ENCODE peak calls at places on chromosome 19, in nine cellular contexts. One of them, this sample, is unnamed.

GRCh38 chr19:35899547-35900214 is 659 bp downstream of the NFKBID start:
- DNase-seq in kidney glomerular epithelial cell: peak
- DNase-seq in NCI-H510A treated with DMSO at 0.1 percent for 48 hours: peak
- DNase-seq in activated T-helper 9 cell treated with anti-CD3 and anti-CD28 coated beads, Interleukin-2, amount 50 U/mL, for 16 hours: peak
- DNase-seq in progenitor cell of endocrine pancreas: peak
- DNase-seq in Daoy: peak
- DNase-seq in retinal pigment epithelial cell: peak
- DNase-seq in fibroblast of gingiva: peak
- DNase-seq in myocyte: peak
- DNase-seq in this sample: peak

GRCh38 chr19:38033658-38034150 is 126.7 kb downstream of the SIPA1L3 start:
- DNase-seq in kidney glomerular epithelial cell: no peak
- DNase-seq in NCI-H510A treated with DMSO at 0.1 percent for 48 hours: peak
- DNase-seq in progenitor cell of endocrine pancreas: no peak
- DNase-seq in retinal pigment epithelial cell: no peak
- DNase-seq in myocyte: no peak
- DNase-seq in activated T-helper 9 cell treated with anti-CD3 and anti-CD28 coated beads, Interleukin-2, amount 50 U/mL, for 16 hours: no peak
- DNase-seq in fibroblast of gingiva: no peak
- DNase-seq in Daoy: peak
- DNase-seq in this sample: peak

GRCh38 chr19:14686411-14686810 is 3.4 kb upstream of the ZNF333 start:
- DNase-seq in kidney glomerular epithelial cell: peak
- DNase-seq in Daoy: peak
- DNase-seq in retinal pigment epithelial cell: no peak
- DNase-seq in fibroblast of gingiva: no peak
- DNase-seq in activated T-helper 9 cell treated with anti-CD3 and anti-CD28 coated beads, Interleukin-2, amount 50 U/mL, for 16 hours: no peak
- DNase-seq in myocyte: peak
- DNase-seq in NCI-H510A treated with DMSO at 0.1 percent for 48 hours: no peak
- DNase-seq in progenitor cell of endocrine pancreas: no peak
- DNase-seq in this sample: no peak

GRCh38 chr19:16887353-16888265 is 1.2 kb upstream of the F2RL3 start:
- DNase-seq in kidney glomerular epithelial cell: no peak
- DNase-seq in fibroblast of gingiva: no peak
- DNase-seq in progenitor cell of endocrine pancreas: no peak
- DNase-seq in retinal pigment epithelial cell: no peak
- DNase-seq in myocyte: no peak
- DNase-seq in Daoy: peak
- DNase-seq in NCI-H510A treated with DMSO at 0.1 percent for 48 hours: no peak
- DNase-seq in activated T-helper 9 cell treated with anti-CD3 and anti-CD28 coated beads, Interleukin-2, amount 50 U/mL, for 16 hours: no peak
- DNase-seq in this sample: no peak

GRCh38 chr19:2239771-2240770 is 3.4 kb downstream of the SF3A2 start:
- DNase-seq in retinal pigment epithelial cell: no peak
- DNase-seq in activated T-helper 9 cell treated with anti-CD3 and anti-CD28 coated beads, Interleukin-2, amount 50 U/mL, for 16 hours: no peak
- DNase-seq in Daoy: no peak
- DNase-seq in NCI-H510A treated with DMSO at 0.1 percent for 48 hours: no peak
- DNase-seq in fibroblast of gingiva: peak
- DNase-seq in progenitor cell of endocrine pancreas: no peak
- DNase-seq in kidney glomerular epithelial cell: no peak
- DNase-seq in myocyte: peak
- DNase-seq in this sample: no peak

GRCh38 chr19:6220385-6221191 is 59.2 kb downstream of the MLLT1 start:
- DNase-seq in retinal pigment epithelial cell: no peak
- DNase-seq in fibroblast of gingiva: peak
- DNase-seq in NCI-H510A treated with DMSO at 0.1 percent for 48 hours: no peak
- DNase-seq in activated T-helper 9 cell treated with anti-CD3 and anti-CD28 coated beads, Interleukin-2, amount 50 U/mL, for 16 hours: no peak
- DNase-seq in myocyte: no peak
- DNase-seq in kidney glomerular epithelial cell: no peak
- DNase-seq in progenitor cell of endocrine pancreas: no peak
- DNase-seq in Daoy: no peak
- DNase-seq in this sample: no peak

GRCh38 chr19:38318595-38319142 is 976 bp upstream of the KCNK6 start:
- DNase-seq in Daoy: no peak
- DNase-seq in myocyte: no peak
- DNase-seq in NCI-H510A treated with DMSO at 0.1 percent for 48 hours: no peak
- DNase-seq in activated T-helper 9 cell treated with anti-CD3 and anti-CD28 coated beads, Interleukin-2, amount 50 U/mL, for 16 hours: no peak
- DNase-seq in progenitor cell of endocrine pancreas: no peak
- DNase-seq in kidney glomerular epithelial cell: no peak
- DNase-seq in fibroblast of gingiva: no peak
- DNase-seq in retinal pigment epithelial cell: no peak
- DNase-seq in this sample: no peak

GRCh38 chr19:13208964-13209796 is 59.0 kb downstream of the IER2 start:
- DNase-seq in Daoy: no peak
- DNase-seq in myocyte: no peak
- DNase-seq in progenitor cell of endocrine pancreas: no peak
- DNase-seq in activated T-helper 9 cell treated with anti-CD3 and anti-CD28 coated beads, Interleukin-2, amount 50 U/mL, for 16 hours: no peak
- DNase-seq in retinal pigment epithelial cell: no peak
- DNase-seq in fibroblast of gingiva: no peak
- DNase-seq in NCI-H510A treated with DMSO at 0.1 percent for 48 hours: no peak
- DNase-seq in kidney glomerular epithelial cell: no peak
- DNase-seq in this sample: no peak

GRCh38 chr19:3606174-3606689 is 443 bp downstream of the TBXA2R start:
- DNase-seq in fibroblast of gingiva: no peak
- DNase-seq in myocyte: no peak
- DNase-seq in Daoy: peak
- DNase-seq in kidney glomerular epithelial cell: no peak
- DNase-seq in activated T-helper 9 cell treated with anti-CD3 and anti-CD28 coated beads, Interleukin-2, amount 50 U/mL, for 16 hours: no peak
- DNase-seq in NCI-H510A treated with DMSO at 0.1 percent for 48 hours: peak
- DNase-seq in progenitor cell of endocrine pancreas: no peak
- DNase-seq in retinal pigment epithelial cell: no peak
- DNase-seq in this sample: no peak

GRCh38 chr19:4692275-4693077 is 22.3 kb upstream of the MYDGF start:
- DNase-seq in retinal pigment epithelial cell: no peak
- DNase-seq in myocyte: peak
- DNase-seq in kidney glomerular epithelial cell: no peak
- DNase-seq in Daoy: no peak
- DNase-seq in progenitor cell of endocrine pancreas: no peak
- DNase-seq in fibroblast of gingiva: no peak
- DNase-seq in NCI-H510A treated with DMSO at 0.1 percent for 48 hours: no peak
- DNase-seq in activated T-helper 9 cell treated with anti-CD3 and anti-CD28 coated beads, Interleukin-2, amount 50 U/mL, for 16 hours: no peak
- DNase-seq in this sample: no peak

GRCh38 chr19:14474827-14475226 is 327 bp downstream of the PTGER1 start:
- DNase-seq in Daoy: no peak
- DNase-seq in fibroblast of gingiva: no peak
- DNase-seq in NCI-H510A treated with DMSO at 0.1 percent for 48 hours: no peak
- DNase-seq in myocyte: no peak
- DNase-seq in activated T-helper 9 cell treated with anti-CD3 and anti-CD28 coated beads, Interleukin-2, amount 50 U/mL, for 16 hours: no peak
- DNase-seq in progenitor cell of endocrine pancreas: no peak
- DNase-seq in kidney glomerular epithelial cell: no peak
- DNase-seq in retinal pigment epithelial cell: no peak
- DNase-seq in this sample: no peak

GRCh38 chr19:49403404-49404187 is 15.5 kb downstream of the KASH5 start:
- DNase-seq in activated T-helper 9 cell treated with anti-CD3 and anti-CD28 coated beads, Interleukin-2, amount 50 U/mL, for 16 hours: no peak
- DNase-seq in progenitor cell of endocrine pancreas: no peak
- DNase-seq in myocyte: no peak
- DNase-seq in Daoy: peak
- DNase-seq in retinal pigment epithelial cell: no peak
- DNase-seq in NCI-H510A treated with DMSO at 0.1 percent for 48 hours: peak
- DNase-seq in kidney glomerular epithelial cell: no peak
- DNase-seq in fibroblast of gingiva: no peak
- DNase-seq in this sample: no peak

GRCh38 chr19:49869009-49869483 is 1.7 kb upstream of the PNKP start:
- DNase-seq in progenitor cell of endocrine pancreas: no peak
- DNase-seq in kidney glomerular epithelial cell: no peak
- DNase-seq in activated T-helper 9 cell treated with anti-CD3 and anti-CD28 coated beads, Interleukin-2, amount 50 U/mL, for 16 hours: no peak
- DNase-seq in retinal pigment epithelial cell: no peak
- DNase-seq in myocyte: no peak
- DNase-seq in fibroblast of gingiva: no peak
- DNase-seq in Daoy: no peak
- DNase-seq in NCI-H510A treated with DMSO at 0.1 percent for 48 hours: no peak
- DNase-seq in this sample: no peak

GRCh38 chr19:6233827-6234511 is 45.8 kb downstream of the MLLT1 start:
- DNase-seq in kidney glomerular epithelial cell: no peak
- DNase-seq in fibroblast of gingiva: peak
- DNase-seq in myocyte: peak
- DNase-seq in Daoy: no peak
- DNase-seq in activated T-helper 9 cell treated with anti-CD3 and anti-CD28 coated beads, Interleukin-2, amount 50 U/mL, for 16 hours: no peak
- DNase-seq in NCI-H510A treated with DMSO at 0.1 percent for 48 hours: no peak
- DNase-seq in retinal pigment epithelial cell: no peak
- DNase-seq in progenitor cell of endocrine pancreas: no peak
- DNase-seq in this sample: no peak

GRCh38 chr19:17623224-17623935 is 64.8 kb downstream of the UNC13A start:
- DNase-seq in Daoy: no peak
- DNase-seq in activated T-helper 9 cell treated with anti-CD3 and anti-CD28 coated beads, Interleukin-2, amount 50 U/mL, for 16 hours: no peak
- DNase-seq in progenitor cell of endocrine pancreas: no peak
- DNase-seq in kidney glomerular epithelial cell: no peak
- DNase-seq in NCI-H510A treated with DMSO at 0.1 percent for 48 hours: no peak
- DNase-seq in fibroblast of gingiva: no peak
- DNase-seq in retinal pigment epithelial cell: no peak
- DNase-seq in myocyte: no peak
- DNase-seq in this sample: no peak

GRCh38 chr19:28482221-28482620 is 730.7 kb downstream of the UQCRFS1 start:
- DNase-seq in retinal pigment epithelial cell: no peak
- DNase-seq in NCI-H510A treated with DMSO at 0.1 percent for 48 hours: no peak
- DNase-seq in fibroblast of gingiva: no peak
- DNase-seq in activated T-helper 9 cell treated with anti-CD3 and anti-CD28 coated beads, Interleukin-2, amount 50 U/mL, for 16 hours: no peak
- DNase-seq in Daoy: no peak
- DNase-seq in myocyte: no peak
- DNase-seq in progenitor cell of endocrine pancreas: no peak
- DNase-seq in kidney glomerular epithelial cell: peak
- DNase-seq in this sample: no peak

GRCh38 chr19:510606-511100 is 3.4 kb downstream of the TPGS1 start:
- DNase-seq in activated T-helper 9 cell treated with anti-CD3 and anti-CD28 coated beads, Interleukin-2, amount 50 U/mL, for 16 hours: peak
- DNase-seq in Daoy: peak
- DNase-seq in fibroblast of gingiva: peak
- DNase-seq in kidney glomerular epithelial cell: peak
- DNase-seq in progenitor cell of endocrine pancreas: peak
- DNase-seq in NCI-H510A treated with DMSO at 0.1 percent for 48 hours: peak
- DNase-seq in retinal pigment epithelial cell: no peak
- DNase-seq in myocyte: peak
- DNase-seq in this sample: peak

GRCh38 chr19:14519860-14520407 is 1.7 kb upstream of the DNAJB1 start:
- DNase-seq in fibroblast of gingiva: peak
- DNase-seq in Daoy: peak
- DNase-seq in progenitor cell of endocrine pancreas: no peak
- DNase-seq in activated T-helper 9 cell treated with anti-CD3 and anti-CD28 coated beads, Interleukin-2, amount 50 U/mL, for 16 hours: no peak
- DNase-seq in kidney glomerular epithelial cell: peak
- DNase-seq in NCI-H510A treated with DMSO at 0.1 percent for 48 hours: no peak
- DNase-seq in myocyte: peak
- DNase-seq in retinal pigment epithelial cell: peak
- DNase-seq in this sample: no peak

GRCh38 chr19:16470911-16471811 is 609 bp downstream of the EPS15L1 start:
- DNase-seq in activated T-helper 9 cell treated with anti-CD3 and anti-CD28 coated beads, Interleukin-2, amount 50 U/mL, for 16 hours: peak
- DNase-seq in progenitor cell of endocrine pancreas: no peak
- DNase-seq in myocyte: no peak
- DNase-seq in fibroblast of gingiva: peak
- DNase-seq in kidney glomerular epithelial cell: no peak
- DNase-seq in retinal pigment epithelial cell: no peak
- DNase-seq in Daoy: peak
- DNase-seq in NCI-H510A treated with DMSO at 0.1 percent for 48 hours: no peak
- DNase-seq in this sample: no peak

GRCh38 chr19:38443458-38444001 is 10.0 kb downstream of the RYR1 start:
- DNase-seq in fibroblast of gingiva: no peak
- DNase-seq in progenitor cell of endocrine pancreas: no peak
- DNase-seq in Daoy: no peak
- DNase-seq in myocyte: no peak
- DNase-seq in NCI-H510A treated with DMSO at 0.1 percent for 48 hours: no peak
- DNase-seq in activated T-helper 9 cell treated with anti-CD3 and anti-CD28 coated beads, Interleukin-2, amount 50 U/mL, for 16 hours: no peak
- DNase-seq in retinal pigment epithelial cell: no peak
- DNase-seq in kidney glomerular epithelial cell: no peak
- DNase-seq in this sample: no peak

GRCh38 chr19:5339470-5339949 is 1.1 kb downstream of the PTPRS start:
- DNase-seq in myocyte: no peak
- DNase-seq in NCI-H510A treated with DMSO at 0.1 percent for 48 hours: no peak
- DNase-seq in Daoy: no peak
- DNase-seq in progenitor cell of endocrine pancreas: no peak
- DNase-seq in retinal pigment epithelial cell: no peak
- DNase-seq in fibroblast of gingiva: no peak
- DNase-seq in activated T-helper 9 cell treated with anti-CD3 and anti-CD28 coated beads, Interleukin-2, amount 50 U/mL, for 16 hours: no peak
- DNase-seq in kidney glomerular epithelial cell: no peak
- DNase-seq in this sample: no peak

GRCh38 chr19:11375143-11375948 is 880 bp downstream of the SWSAP1 start:
- DNase-seq in NCI-H510A treated with DMSO at 0.1 percent for 48 hours: peak
- DNase-seq in kidney glomerular epithelial cell: peak
- DNase-seq in progenitor cell of endocrine pancreas: no peak
- DNase-seq in fibroblast of gingiva: no peak
- DNase-seq in retinal pigment epithelial cell: no peak
- DNase-seq in activated T-helper 9 cell treated with anti-CD3 and anti-CD28 coated beads, Interleukin-2, amount 50 U/mL, for 16 hours: peak
- DNase-seq in myocyte: no peak
- DNase-seq in Daoy: no peak
- DNase-seq in this sample: no peak

GRCh38 chr19:11626252-11626651 is 29.0 kb downstream of the ZNF627 start:
- DNase-seq in Daoy: no peak
- DNase-seq in kidney glomerular epithelial cell: no peak
- DNase-seq in NCI-H510A treated with DMSO at 0.1 percent for 48 hours: no peak
- DNase-seq in retinal pigment epithelial cell: no peak
- DNase-seq in activated T-helper 9 cell treated with anti-CD3 and anti-CD28 coated beads, Interleukin-2, amount 50 U/mL, for 16 hours: no peak
- DNase-seq in myocyte: no peak
- DNase-seq in fibroblast of gingiva: no peak
- DNase-seq in progenitor cell of endocrine pancreas: no peak
- DNase-seq in this sample: no peak

GRCh38 chr19:46546194-46546896 is 50.7 kb upstream of the PNMA8B start:
- DNase-seq in Daoy: peak
- DNase-seq in kidney glomerular epithelial cell: no peak
- DNase-seq in myocyte: peak
- DNase-seq in NCI-H510A treated with DMSO at 0.1 percent for 48 hours: peak
- DNase-seq in fibroblast of gingiva: no peak
- DNase-seq in activated T-helper 9 cell treated with anti-CD3 and anti-CD28 coated beads, Interleukin-2, amount 50 U/mL, for 16 hours: no peak
- DNase-seq in retinal pigment epithelial cell: no peak
- DNase-seq in progenitor cell of endocrine pancreas: no peak
- DNase-seq in this sample: no peak

GRCh38 chr19:10828981-10829821 is 6.8 kb downstream of the TMED1 start:
- DNase-seq in fibroblast of gingiva: no peak
- DNase-seq in myocyte: no peak
- DNase-seq in progenitor cell of endocrine pancreas: no peak
- DNase-seq in NCI-H510A treated with DMSO at 0.1 percent for 48 hours: no peak
- DNase-seq in retinal pigment epithelial cell: no peak
- DNase-seq in activated T-helper 9 cell treated with anti-CD3 and anti-CD28 coated beads, Interleukin-2, amount 50 U/mL, for 16 hours: no peak
- DNase-seq in kidney glomerular epithelial cell: no peak
- DNase-seq in Daoy: no peak
- DNase-seq in this sample: no peak

GRCh38 chr19:47352095-47352494 is 3.0 kb downstream of the DHX34 start:
- DNase-seq in NCI-H510A treated with DMSO at 0.1 percent for 48 hours: no peak
- DNase-seq in activated T-helper 9 cell treated with anti-CD3 and anti-CD28 coated beads, Interleukin-2, amount 50 U/mL, for 16 hours: no peak
- DNase-seq in kidney glomerular epithelial cell: no peak
- DNase-seq in Daoy: no peak
- DNase-seq in progenitor cell of endocrine pancreas: no peak
- DNase-seq in retinal pigment epithelial cell: no peak
- DNase-seq in myocyte: no peak
- DNase-seq in fibroblast of gingiva: no peak
- DNase-seq in this sample: no peak

GRCh38 chr19:55643003-55643732 is at the start of gene ZNF581:
- DNase-seq in progenitor cell of endocrine pancreas: peak
- DNase-seq in Daoy: peak
- DNase-seq in kidney glomerular epithelial cell: peak
- DNase-seq in fibroblast of gingiva: peak
- DNase-seq in myocyte: peak
- DNase-seq in retinal pigment epithelial cell: no peak
- DNase-seq in activated T-helper 9 cell treated with anti-CD3 and anti-CD28 coated beads, Interleukin-2, amount 50 U/mL, for 16 hours: peak
- DNase-seq in NCI-H510A treated with DMSO at 0.1 percent for 48 hours: peak
- DNase-seq in this sample: peak

GRCh38 chr19:15280915-15281683 is 48.9 kb upstream of the EPHX3 start:
- DNase-seq in progenitor cell of endocrine pancreas: no peak
- DNase-seq in retinal pigment epithelial cell: peak
- DNase-seq in Daoy: peak
- DNase-seq in myocyte: peak
- DNase-seq in NCI-H510A treated with DMSO at 0.1 percent for 48 hours: peak
- DNase-seq in activated T-helper 9 cell treated with anti-CD3 and anti-CD28 coated beads, Interleukin-2, amount 50 U/mL, for 16 hours: no peak
- DNase-seq in kidney glomerular epithelial cell: peak
- DNase-seq in fibroblast of gingiva: peak
- DNase-seq in this sample: no peak

GRCh38 chr19:8423821-8424223 is 10.7 kb downstream of the MARCHF2 start:
- DNase-seq in myocyte: peak
- DNase-seq in NCI-H510A treated with DMSO at 0.1 percent for 48 hours: no peak
- DNase-seq in kidney glomerular epithelial cell: peak
- DNase-seq in activated T-helper 9 cell treated with anti-CD3 and anti-CD28 coated beads, Interleukin-2, amount 50 U/mL, for 16 hours: no peak
- DNase-seq in retinal pigment epithelial cell: peak
- DNase-seq in Daoy: peak
- DNase-seq in progenitor cell of endocrine pancreas: peak
- DNase-seq in fibroblast of gingiva: peak
- DNase-seq in this sample: no peak

GRCh38 chr19:9869008-9869617 is 34.0 kb downstream of the PIN1 start:
- DNase-seq in activated T-helper 9 cell treated with anti-CD3 and anti-CD28 coated beads, Interleukin-2, amount 50 U/mL, for 16 hours: no peak
- DNase-seq in fibroblast of gingiva: no peak
- DNase-seq in Daoy: no peak
- DNase-seq in progenitor cell of endocrine pancreas: no peak
- DNase-seq in myocyte: peak
- DNase-seq in retinal pigment epithelial cell: no peak
- DNase-seq in NCI-H510A treated with DMSO at 0.1 percent for 48 hours: no peak
- DNase-seq in kidney glomerular epithelial cell: no peak
- DNase-seq in this sample: no peak

GRCh38 chr19:1459479-1459878 is 9.6 kb downstream of the APC2 start:
- DNase-seq in kidney glomerular epithelial cell: no peak
- DNase-seq in NCI-H510A treated with DMSO at 0.1 percent for 48 hours: no peak
- DNase-seq in Daoy: no peak
- DNase-seq in progenitor cell of endocrine pancreas: no peak
- DNase-seq in activated T-helper 9 cell treated with anti-CD3 and anti-CD28 coated beads, Interleukin-2, amount 50 U/mL, for 16 hours: no peak
- DNase-seq in retinal pigment epithelial cell: no peak
- DNase-seq in myocyte: no peak
- DNase-seq in fibroblast of gingiva: no peak
- DNase-seq in this sample: no peak